ENCODE peak calls at places on chromosome 1, in six cellular contexts. F, I, T, Y, M and G are unnamed samples.

GRCh38 chr1:231001892-231002291 is 23.0 kb downstream of the ARV1 start:
- DNase-seq in F (no peak), I (no peak), T (no peak), Y (no peak), M (no peak), G (no peak)

GRCh38 chr1:46804027-46804889 is 5.4 kb downstream of the CYP4B1 start:
- DNase-seq in F (no peak), I (no peak), T (peak), Y (no peak), M (no peak), G (no peak)

GRCh38 chr1:151196292-151196800 is 2.0 kb upstream of the PIP5K1A start:
- DNase-seq in F (no peak), I (peak), T (no peak), Y (peak), M (peak), G (peak)

GRCh38 chr1:226829105-226829504 is 41.3 kb upstream of the PSEN2 start:
- DNase-seq in F (no peak), I (no peak), T (no peak), Y (no peak), M (no peak), G (no peak)

GRCh38 chr1:40300249-40300567 is 16.9 kb downstream of the COL9A2 start:
- DNase-seq in F (no peak), I (no peak), T (no peak), Y (no peak), M (no peak), G (no peak)

GRCh38 chr1:214002060-214002459 is 14.3 kb downstream of the PROX1 start:
- DNase-seq in F (no peak), I (no peak), T (no peak), Y (no peak), M (no peak), G (no peak)

GRCh38 chr1:15939181-15940109 is 36.5 kb downstream of the ZBTB17 start:
- DNase-seq in F (no peak), I (peak), T (no peak), Y (no peak), M (no peak), G (no peak)

GRCh38 chr1:39305555-39305954 is 101.1 kb downstream of the MACF1 start:
- DNase-seq in F (no peak), I (peak), T (no peak), Y (no peak), M (no peak), G (no peak)

GRCh38 chr1:212055333-212055732 is 19.8 kb downstream of the DTL start:
- DNase-seq in F (no peak), I (no peak), T (no peak), Y (no peak), M (no peak), G (no peak)

GRCh38 chr1:61441723-61442262 is 283.1 kb downstream of the TM2D1 start:
- DNase-seq in F (no peak), I (no peak), T (peak), Y (no peak), M (no peak), G (no peak)

GRCh38 chr1:246318622-246319021 is 188.5 kb downstream of the SMYD3 start:
- DNase-seq in F (no peak), I (no peak), T (no peak), Y (no peak), M (no peak), G (no peak)

GRCh38 chr1:229121845-229122436 is 149.0 kb upstream of the RAB4A start:
- DNase-seq in F (no peak), I (no peak), T (no peak), Y (no peak), M (no peak), G (no peak)

GRCh38 chr1:245060684-245061374 is 94.0 kb upstream of the KIF26B start:
- DNase-seq in F (no peak), I (no peak), T (no peak), Y (no peak), M (no peak), G (no peak)

GRCh38 chr1:227299238-227299637 is 19.1 kb downstream of the CDC42BPA start:
- DNase-seq in F (no peak), I (no peak), T (no peak), Y (no peak), M (no peak), G (no peak)

GRCh38 chr1:97488505-97488904 is 432.3 kb downstream of the DPYD start:
- DNase-seq in F (no peak), I (no peak), T (no peak), Y (no peak), M (no peak), G (no peak)

GRCh38 chr1:186304982-186305949 is 69.8 kb downstream of the TPR start:
- DNase-seq in F (no peak), I (peak), T (no peak), Y (no peak), M (no peak), G (no peak)

GRCh38 chr1:1212780-1213152 is 1.2 kb downstream of the TNFRSF4 start:
- DNase-seq in F (no peak), I (peak), T (peak), Y (no peak), M (peak), G (peak)

GRCh38 chr1:192788184-192788583 is 20.7 kb upstream of the RGS2 start:
- DNase-seq in F (no peak), I (no peak), T (no peak), Y (no peak), M (no peak), G (no peak)

GRCh38 chr1:201468844-201469644 is at the start of gene PHLDA3:
- DNase-seq in F (no peak), I (peak), T (peak), Y (peak), M (peak), G (peak)